ENCODE peak calls at places on chromosomes 16 and 17, in six cellular contexts. One of them, this sample, is unnamed.

GRCh38 chr16:27400751-27401620 is 988 bp upstream of the IL21R start:
- DNase-seq in ovary: no peak
- DNase-seq in tibial artery: no peak
- DNase-seq in BJ: peak; percentile 30
- DNase-seq in fibroblast of lung: peak; percentile 45
- DNase-seq in thoracic aorta: no peak
- DNase-seq in this sample: no peak

GRCh38 chr16:73817500-73817899 is 479.1 kb upstream of the PSMD7 start:
- DNase-seq in ovary: no peak
- DNase-seq in tibial artery: no peak
- DNase-seq in BJ: no peak
- DNase-seq in fibroblast of lung: no peak
- DNase-seq in thoracic aorta: no peak
- DNase-seq in this sample: no peak

GRCh38 chr17:1055751-1056645 is 59.1 kb downstream of the TIMM22 start:
- DNase-seq in ovary: peak; percentile 71
- DNase-seq in tibial artery: no peak
- DNase-seq in BJ: no peak
- DNase-seq in fibroblast of lung: peak; percentile 70
- DNase-seq in thoracic aorta: no peak
- DNase-seq in this sample: no peak

GRCh38 chr16:73228649-73229048 is 180.7 kb upstream of the ZFHX3 start:
- DNase-seq in ovary: no peak
- DNase-seq in tibial artery: no peak
- DNase-seq in BJ: no peak
- DNase-seq in fibroblast of lung: peak; percentile 87
- DNase-seq in thoracic aorta: no peak
- DNase-seq in this sample: no peak

GRCh38 chr17:73644145-73645049 is at the start of gene SDK2:
- DNase-seq in ovary: peak; percentile 37
- DNase-seq in tibial artery: no peak
- DNase-seq in BJ: no peak
- DNase-seq in fibroblast of lung: no peak
- DNase-seq in thoracic aorta: no peak
- DNase-seq in this sample: no peak

GRCh38 chr16:76176153-76176552 is 101.0 kb upstream of the CNTNAP4 start:
- DNase-seq in ovary: no peak
- DNase-seq in tibial artery: no peak
- DNase-seq in BJ: no peak
- DNase-seq in fibroblast of lung: no peak
- DNase-seq in thoracic aorta: no peak
- DNase-seq in this sample: no peak

GRCh38 chr17:75228847-75229246 is 23.4 kb downstream of the NUP85 start:
- DNase-seq in ovary: no peak
- DNase-seq in tibial artery: no peak
- DNase-seq in BJ: no peak
- DNase-seq in fibroblast of lung: no peak
- DNase-seq in thoracic aorta: no peak
- DNase-seq in this sample: no peak

GRCh38 chr17:81508639-81509047 is 4.0 kb downstream of the ACTG1 start:
- DNase-seq in ovary: no peak
- DNase-seq in tibial artery: no peak
- DNase-seq in BJ: no peak
- DNase-seq in fibroblast of lung: peak; percentile 60
- DNase-seq in thoracic aorta: no peak
- DNase-seq in this sample: no peak

GRCh38 chr17:55530064-55530463 is 18.8 kb upstream of the SMIM36 start:
- DNase-seq in ovary: no peak
- DNase-seq in tibial artery: no peak
- DNase-seq in BJ: no peak
- DNase-seq in fibroblast of lung: no peak
- DNase-seq in thoracic aorta: no peak
- DNase-seq in this sample: no peak

GRCh38 chr17:72997559-72997958 is 94.9 kb downstream of the SLC39A11 start:
- DNase-seq in ovary: no peak
- DNase-seq in tibial artery: no peak
- DNase-seq in BJ: no peak
- DNase-seq in fibroblast of lung: no peak
- DNase-seq in thoracic aorta: no peak
- DNase-seq in this sample: no peak

GRCh38 chr16:65833171-65833871 is 533.2 kb upstream of the CDH5 start:
- DNase-seq in ovary: no peak
- DNase-seq in tibial artery: no peak
- DNase-seq in BJ: peak; percentile 70
- DNase-seq in fibroblast of lung: peak; percentile 64
- DNase-seq in thoracic aorta: no peak
- DNase-seq in this sample: no peak

GRCh38 chr17:75844530-75845057 is 390 bp upstream of the UNC13D start:
- DNase-seq in ovary: no peak
- DNase-seq in tibial artery: peak; percentile 83
- DNase-seq in BJ: no peak
- DNase-seq in fibroblast of lung: no peak
- DNase-seq in thoracic aorta: no peak
- DNase-seq in this sample: no peak

GRCh38 chr17:69061901-69062556 is 1.3 kb upstream of the ABCA9 start:
- DNase-seq in ovary: no peak
- DNase-seq in tibial artery: no peak
- DNase-seq in BJ: no peak
- DNase-seq in fibroblast of lung: no peak
- DNase-seq in thoracic aorta: no peak
- DNase-seq in this sample: no peak

GRCh38 chr17:39196191-39196819 is 1.2 kb downstream of the CACNB1 start:
- DNase-seq in ovary: no peak
- DNase-seq in tibial artery: no peak
- DNase-seq in BJ: no peak
- DNase-seq in fibroblast of lung: no peak
- DNase-seq in thoracic aorta: no peak
- DNase-seq in this sample: no peak

GRCh38 chr16:57754354-57755060 is 18.9 kb downstream of the KATNB1 start:
- DNase-seq in ovary: no peak
- DNase-seq in tibial artery: no peak
- DNase-seq in BJ: no peak
- DNase-seq in fibroblast of lung: no peak
- DNase-seq in thoracic aorta: no peak
- DNase-seq in this sample: no peak

GRCh38 chr17:69729937-69730336 is 315.4 kb downstream of the MAP2K6 start:
- DNase-seq in ovary: no peak
- DNase-seq in tibial artery: no peak
- DNase-seq in BJ: peak; percentile 27
- DNase-seq in fibroblast of lung: peak; percentile 39
- DNase-seq in thoracic aorta: no peak
- DNase-seq in this sample: no peak

GRCh38 chr17:76611747-76612143 is 26.1 kb upstream of the ST6GALNAC2 start:
- DNase-seq in ovary: no peak
- DNase-seq in tibial artery: no peak
- DNase-seq in BJ: no peak
- DNase-seq in fibroblast of lung: no peak
- DNase-seq in thoracic aorta: no peak
- DNase-seq in this sample: no peak

GRCh38 chr17:74332017-74332650 is 6.1 kb downstream of the KIF19 start:
- DNase-seq in ovary: no peak
- DNase-seq in tibial artery: no peak
- DNase-seq in BJ: no peak
- DNase-seq in fibroblast of lung: no peak
- DNase-seq in thoracic aorta: no peak
- DNase-seq in this sample: no peak

GRCh38 chr17:8006836-8007680 is 4.6 kb downstream of the GUCY2D start:
- DNase-seq in ovary: no peak
- DNase-seq in tibial artery: no peak
- DNase-seq in BJ: no peak
- DNase-seq in fibroblast of lung: no peak
- DNase-seq in thoracic aorta: no peak
- DNase-seq in this sample: no peak

GRCh38 chr16:89658221-89658879 is 714 bp downstream of the SPATA33 start:
- DNase-seq in ovary: no peak
- DNase-seq in tibial artery: no peak
- DNase-seq in BJ: no peak
- DNase-seq in fibroblast of lung: no peak
- DNase-seq in thoracic aorta: no peak
- DNase-seq in this sample: no peak

GRCh38 chr17:42629420-42630009 is 20.0 kb downstream of the TUBG1 start:
- DNase-seq in ovary: no peak
- DNase-seq in tibial artery: no peak
- DNase-seq in BJ: no peak
- DNase-seq in fibroblast of lung: no peak
- DNase-seq in thoracic aorta: no peak
- DNase-seq in this sample: no peak

GRCh38 chr16:49500211-49500610 is 126.6 kb downstream of the C16orf78 start:
- DNase-seq in ovary: no peak
- DNase-seq in tibial artery: peak; percentile 38
- DNase-seq in BJ: no peak
- DNase-seq in fibroblast of lung: no peak
- DNase-seq in thoracic aorta: no peak
- DNase-seq in this sample: peak; percentile 42

GRCh38 chr16:46801428-46802049 is 29.4 kb downstream of the C16orf87 start:
- DNase-seq in ovary: no peak
- DNase-seq in tibial artery: no peak
- DNase-seq in BJ: no peak
- DNase-seq in fibroblast of lung: peak; percentile 43
- DNase-seq in thoracic aorta: no peak
- DNase-seq in this sample: no peak
- TF ChIP-seq CTCF in ovary: no peak
- TF ChIP-seq CTCF in tibial artery: no peak
- TF ChIP-seq CTCF in BJ: peak; percentile 37
- TF ChIP-seq CTCF in fibroblast of lung: peak; percentile 27
- TF ChIP-seq CTCF in thoracic aorta: peak; percentile 9
- TF ChIP-seq CTCF in this sample: peak; percentile 71

GRCh38 chr16:82451449-82451848 is 175.3 kb upstream of the CDH13 start:
- DNase-seq in ovary: no peak
- DNase-seq in tibial artery: no peak
- DNase-seq in BJ: no peak
- DNase-seq in fibroblast of lung: no peak
- DNase-seq in thoracic aorta: no peak
- DNase-seq in this sample: no peak
- TF ChIP-seq CTCF in ovary: no peak
- TF ChIP-seq CTCF in tibial artery: no peak
- TF ChIP-seq CTCF in BJ: no peak
- TF ChIP-seq CTCF in fibroblast of lung: no peak
- TF ChIP-seq CTCF in thoracic aorta: no peak
- TF ChIP-seq CTCF in this sample: no peak

DNA sequence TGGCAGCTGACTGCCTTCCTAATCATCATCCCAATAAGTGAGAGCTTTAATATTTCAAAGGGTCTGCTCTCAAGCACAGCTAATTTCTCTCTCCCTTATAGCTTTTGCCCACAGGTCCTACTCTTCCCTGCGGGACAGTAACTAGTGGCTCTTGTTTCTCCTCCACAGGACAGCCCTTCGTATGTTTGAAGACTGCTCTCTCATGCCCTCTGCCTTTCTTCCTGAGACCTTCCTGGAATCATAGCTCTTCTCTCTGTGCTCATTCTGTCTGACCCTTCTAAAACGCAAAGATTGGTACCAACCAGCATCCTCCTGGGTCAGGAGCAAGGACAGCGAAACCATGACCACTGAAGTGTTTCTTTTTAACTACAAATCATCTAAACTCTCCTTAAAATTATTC is 168.9 kb downstream of the GRIN2A start:
- DNase-seq in ovary: no peak
- DNase-seq in tibial artery: no peak
- DNase-seq in BJ: no peak
- DNase-seq in fibroblast of lung: no peak
- DNase-seq in thoracic aorta: no peak
- DNase-seq in this sample: no peak
- TF ChIP-seq CTCF in ovary: no peak
- TF ChIP-seq CTCF in tibial artery: no peak
- TF ChIP-seq CTCF in BJ: no peak
- TF ChIP-seq CTCF in fibroblast of lung: no peak
- TF ChIP-seq CTCF in thoracic aorta: no peak
- TF ChIP-seq CTCF in this sample: no peak

GRCh38 chr17:4304417-4305027 is 40.7 kb upstream of the ANKFY1 start:
- DNase-seq in ovary: no peak
- DNase-seq in tibial artery: no peak
- DNase-seq in BJ: no peak
- DNase-seq in fibroblast of lung: peak; percentile 62
- DNase-seq in thoracic aorta: no peak
- DNase-seq in this sample: no peak
- TF ChIP-seq CTCF in ovary: peak; percentile 52
- TF ChIP-seq CTCF in tibial artery: peak; percentile 66
- TF ChIP-seq CTCF in BJ: peak; percentile 80
- TF ChIP-seq CTCF in fibroblast of lung: peak; percentile 68
- TF ChIP-seq CTCF in thoracic aorta: peak; percentile 62
- TF ChIP-seq CTCF in this sample: peak; percentile 82